ENCODE peak calls at places on chromosomes 6 and 20, in seven cellular contexts. One of them, this sample, is unnamed. For H3K4me1 and H3K36me3, the result is how much of the 10 kb centered on the place peaks cover.

GRCh38 chr6:39836621-39837020 is 44.4 kb downstream of the DAAM2 start:
- DNase-seq in tibial artery: no peak
- DNase-seq in GM23338: no peak
- DNase-seq in adrenal gland: no peak
- DNase-seq in pancreas: no peak
- DNase-seq in left ventricle myocardium inferior: no peak
- DNase-seq in fibroblast of lung: no peak
- DNase-seq in this sample: no peak

GRCh38 chr6:112691289-112691688 is 344.2 kb downstream of the RFPL4B start:
- DNase-seq in GM23338: no peak
- DNase-seq in fibroblast of lung: peak
- DNase-seq in tibial artery: no peak
- DNase-seq in pancreas: no peak
- DNase-seq in adrenal gland: no peak
- DNase-seq in left ventricle myocardium inferior: no peak
- DNase-seq in this sample: no peak

GRCh38 chr6:3751730-3752537 is 421 bp upstream of the PXDC1 start:
- DNase-seq in adrenal gland: peak
- DNase-seq in fibroblast of lung: peak
- DNase-seq in pancreas: peak
- DNase-seq in GM23338: peak
- DNase-seq in left ventricle myocardium inferior: peak
- DNase-seq in tibial artery: peak
- DNase-seq in this sample: peak

GRCh38 chr20:44217342-44218092 is 6.9 kb upstream of the OSER1 start:
- DNase-seq in left ventricle myocardium inferior: peak
- DNase-seq in pancreas: peak
- DNase-seq in adrenal gland: peak
- DNase-seq in tibial artery: no peak
- DNase-seq in GM23338: peak
- DNase-seq in fibroblast of lung: peak
- DNase-seq in this sample: peak

GRCh38 chr6:160505970-160506369 is 157.8 kb downstream of the SLC22A3 start:
- DNase-seq in left ventricle myocardium inferior: no peak
- DNase-seq in pancreas: no peak
- DNase-seq in adrenal gland: no peak
- DNase-seq in tibial artery: no peak
- DNase-seq in GM23338: no peak
- DNase-seq in fibroblast of lung: no peak
- DNase-seq in this sample: peak

GRCh38 chr6:49698538-49699205 is 14.7 kb downstream of the CRISP2 start:
- DNase-seq in tibial artery: no peak
- DNase-seq in fibroblast of lung: no peak
- DNase-seq in GM23338: no peak
- DNase-seq in pancreas: no peak
- DNase-seq in left ventricle myocardium inferior: no peak
- DNase-seq in adrenal gland: no peak
- DNase-seq in this sample: no peak

GRCh38 chr6:34021839-34022190 is 124.1 kb downstream of the GRM4 start:
- DNase-seq in GM23338: no peak
- DNase-seq in left ventricle myocardium inferior: no peak
- DNase-seq in adrenal gland: no peak
- DNase-seq in tibial artery: no peak
- DNase-seq in fibroblast of lung: no peak
- DNase-seq in pancreas: no peak
- DNase-seq in this sample: no peak

GRCh38 chr6:35782424-35782823 is 1.6 kb downstream of the CLPSL1 start:
- DNase-seq in fibroblast of lung: no peak
- DNase-seq in GM23338: no peak
- DNase-seq in tibial artery: no peak
- DNase-seq in left ventricle myocardium inferior: no peak
- DNase-seq in adrenal gland: no peak
- DNase-seq in pancreas: peak
- DNase-seq in this sample: no peak

GRCh38 chr6:169959129-169960002 is 207.9 kb downstream of the ERMARD start:
- DNase-seq in pancreas: no peak
- DNase-seq in GM23338: peak
- DNase-seq in adrenal gland: no peak
- DNase-seq in tibial artery: peak
- DNase-seq in left ventricle myocardium inferior: no peak
- DNase-seq in fibroblast of lung: no peak
- DNase-seq in this sample: no peak

GRCh38 chr20:13307562-13308163 is 86.6 kb downstream of the ISM1 start:
- DNase-seq in tibial artery: no peak
- DNase-seq in fibroblast of lung: no peak
- DNase-seq in GM23338: no peak
- DNase-seq in pancreas: no peak
- DNase-seq in adrenal gland: no peak
- DNase-seq in left ventricle myocardium inferior: no peak
- DNase-seq in this sample: no peak

GRCh38 chr20:8940311-8940710 is 128.6 kb upstream of the PLCB4 start:
- DNase-seq in pancreas: no peak
- DNase-seq in GM23338: no peak
- DNase-seq in tibial artery: no peak
- DNase-seq in fibroblast of lung: no peak
- DNase-seq in adrenal gland: no peak
- DNase-seq in left ventricle myocardium inferior: no peak
- DNase-seq in this sample: no peak

GRCh38 chr6:133983099-133983939 is 30.3 kb downstream of the TBPL1 start:
- DNase-seq in left ventricle myocardium inferior: no peak
- DNase-seq in GM23338: no peak
- DNase-seq in fibroblast of lung: peak
- DNase-seq in pancreas: no peak
- DNase-seq in adrenal gland: no peak
- DNase-seq in tibial artery: no peak
- DNase-seq in this sample: peak

GRCh38 chr6:113813207-113813606 is 43.9 kb upstream of the MARCKS start:
- DNase-seq in pancreas: no peak
- DNase-seq in left ventricle myocardium inferior: no peak
- DNase-seq in tibial artery: no peak
- DNase-seq in adrenal gland: no peak
- DNase-seq in fibroblast of lung: peak
- DNase-seq in GM23338: no peak
- DNase-seq in this sample: no peak

GRCh38 chr6:54920628-54921027 is 74.1 kb downstream of the FAM83B start:
- DNase-seq in pancreas: no peak
- DNase-seq in GM23338: no peak
- DNase-seq in left ventricle myocardium inferior: no peak
- DNase-seq in fibroblast of lung: peak
- DNase-seq in adrenal gland: no peak
- DNase-seq in tibial artery: no peak
- DNase-seq in this sample: peak

GRCh38 chr6:107822154-107823046 is 1.7 kb downstream of the SCML4 start:
- DNase-seq in tibial artery: no peak
- DNase-seq in adrenal gland: no peak
- DNase-seq in fibroblast of lung: no peak
- DNase-seq in GM23338: no peak
- DNase-seq in left ventricle myocardium inferior: no peak
- DNase-seq in pancreas: no peak
- DNase-seq in this sample: no peak

GRCh38 chr6:159797554-159797953 is 2.5 kb upstream of the PNLDC1 start:
- DNase-seq in tibial artery: no peak
- DNase-seq in fibroblast of lung: no peak
- DNase-seq in adrenal gland: no peak
- DNase-seq in GM23338: no peak
- DNase-seq in left ventricle myocardium inferior: no peak
- DNase-seq in pancreas: no peak
- DNase-seq in this sample: no peak

GRCh38 chr20:40279390-40279789 is 409.6 kb downstream of the MAFB start:
- DNase-seq in fibroblast of lung: peak
- DNase-seq in left ventricle myocardium inferior: no peak
- DNase-seq in pancreas: no peak
- DNase-seq in tibial artery: peak
- DNase-seq in GM23338: no peak
- DNase-seq in adrenal gland: peak
- DNase-seq in this sample: peak

GRCh38 chr6:14635195-14635594 is 517.6 kb downstream of the CD83 start:
- DNase-seq in pancreas: no peak
- DNase-seq in GM23338: no peak
- DNase-seq in adrenal gland: no peak
- DNase-seq in fibroblast of lung: no peak
- DNase-seq in tibial artery: no peak
- DNase-seq in left ventricle myocardium inferior: no peak
- DNase-seq in this sample: no peak

GRCh38 chr6:128882991-128883571 is at the start of gene LAMA2:
- DNase-seq in adrenal gland: peak
- DNase-seq in GM23338: peak
- DNase-seq in left ventricle myocardium inferior: peak
- DNase-seq in tibial artery: peak
- DNase-seq in fibroblast of lung: peak
- DNase-seq in pancreas: peak
- DNase-seq in this sample: peak

GRCh38 chr6:74091133-74091793 is 395.3 kb downstream of the CD109 start:
- DNase-seq in tibial artery: no peak
- DNase-seq in pancreas: no peak
- DNase-seq in GM23338: peak
- DNase-seq in left ventricle myocardium inferior: no peak
- DNase-seq in adrenal gland: no peak
- DNase-seq in fibroblast of lung: peak
- DNase-seq in this sample: peak

GRCh38 chr6:13272131-13273046 is 55.9 kb downstream of the TBC1D7 start:
- DNase-seq in left ventricle myocardium inferior: peak
- DNase-seq in GM23338: no peak
- DNase-seq in tibial artery: peak
- DNase-seq in adrenal gland: peak
- DNase-seq in fibroblast of lung: no peak
- DNase-seq in pancreas: no peak
- DNase-seq in this sample: no peak

DNA sequence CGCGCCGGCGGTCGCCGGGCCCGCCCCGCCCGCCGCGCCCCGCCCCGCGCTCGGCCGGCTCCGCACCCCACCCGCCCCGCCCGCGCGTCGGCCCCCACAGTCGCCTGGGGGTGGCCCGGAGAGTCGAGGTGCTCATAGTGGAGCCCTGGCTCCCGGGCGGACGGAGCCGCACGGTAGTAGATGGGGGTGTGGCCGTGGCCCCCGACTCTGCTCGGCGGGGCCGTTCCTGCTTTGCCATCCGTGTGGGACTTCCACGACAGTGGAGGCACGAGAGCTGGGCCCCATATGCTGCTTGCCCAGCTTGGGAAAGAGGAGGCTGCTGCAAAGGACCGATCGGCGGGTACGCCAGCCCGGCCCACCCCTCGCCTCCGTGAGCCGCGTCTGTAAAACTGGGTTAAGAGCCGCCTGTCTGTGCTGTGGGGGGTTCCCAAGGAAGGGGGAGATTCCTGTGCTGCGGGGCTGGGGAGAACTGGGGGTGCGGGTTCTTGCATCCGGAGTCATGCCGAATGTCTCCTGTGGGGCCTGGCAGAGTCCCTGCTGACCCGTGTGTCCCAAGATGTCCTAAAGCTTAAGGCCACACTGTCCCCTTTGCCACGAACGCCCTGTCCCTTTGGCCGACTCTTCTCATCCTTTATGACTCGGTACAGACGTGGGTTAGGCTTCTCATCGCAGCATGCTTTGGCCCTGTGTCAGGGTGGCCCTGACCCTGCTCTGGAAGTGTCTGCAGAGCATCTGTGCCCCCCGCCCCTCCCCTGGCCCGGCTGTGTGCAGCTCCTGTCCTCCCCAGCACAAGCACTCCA is at the start of gene OPRL1:
- DNase-seq in pancreas: no peak
- DNase-seq in GM23338: peak
- DNase-seq in adrenal gland: no peak
- DNase-seq in fibroblast of lung: no peak
- DNase-seq in tibial artery: no peak
- DNase-seq in left ventricle myocardium inferior: no peak
- DNase-seq in this sample: peak
- H3K4me1 ChIP-seq in pancreas: under half
- H3K4me1 ChIP-seq in GM23338: under half
- H3K4me1 ChIP-seq in adrenal gland: under half
- H3K4me1 ChIP-seq in fibroblast of lung: under half
- H3K4me1 ChIP-seq in tibial artery: half or more
- H3K4me1 ChIP-seq in left ventricle myocardium inferior: half or more
- H3K4me1 ChIP-seq in this sample: under half

GRCh38 chr6:157107915-157108651 is 215.2 kb downstream of the TMEM242 start:
- DNase-seq in pancreas: no peak
- DNase-seq in left ventricle myocardium inferior: no peak
- DNase-seq in adrenal gland: no peak
- DNase-seq in tibial artery: no peak
- DNase-seq in fibroblast of lung: peak
- DNase-seq in GM23338: no peak
- DNase-seq in this sample: peak

GRCh38 chr6:157106487-157106886 is 216.8 kb downstream of the TMEM242 start:
- DNase-seq in adrenal gland: no peak
- DNase-seq in fibroblast of lung: peak
- DNase-seq in pancreas: no peak
- DNase-seq in left ventricle myocardium inferior: no peak
- DNase-seq in tibial artery: no peak
- DNase-seq in GM23338: no peak
- DNase-seq in this sample: no peak

GRCh38 chr6:157108923-157109322 is 214.4 kb downstream of the TMEM242 start:
- DNase-seq in pancreas: no peak
- DNase-seq in adrenal gland: no peak
- DNase-seq in fibroblast of lung: no peak
- DNase-seq in tibial artery: no peak
- DNase-seq in left ventricle myocardium inferior: no peak
- DNase-seq in GM23338: no peak
- DNase-seq in this sample: no peak

GRCh38 chr6:157104803-157105202 is 218.5 kb downstream of the TMEM242 start:
- DNase-seq in GM23338: no peak
- DNase-seq in tibial artery: no peak
- DNase-seq in pancreas: no peak
- DNase-seq in adrenal gland: no peak
- DNase-seq in fibroblast of lung: no peak
- DNase-seq in left ventricle myocardium inferior: no peak
- DNase-seq in this sample: no peak

GRCh38 chr6:157107571-157107914 is 215.8 kb downstream of the TMEM242 start:
- DNase-seq in adrenal gland: no peak
- DNase-seq in left ventricle myocardium inferior: no peak
- DNase-seq in GM23338: no peak
- DNase-seq in pancreas: no peak
- DNase-seq in fibroblast of lung: no peak
- DNase-seq in tibial artery: no peak
- DNase-seq in this sample: no peak
- H3K27ac ChIP-seq in adrenal gland: peak
- H3K27ac ChIP-seq in left ventricle myocardium inferior: no peak
- H3K27ac ChIP-seq in GM23338: no peak
- H3K27ac ChIP-seq in pancreas: no peak
- H3K27ac ChIP-seq in fibroblast of lung: peak
- H3K27ac ChIP-seq in tibial artery: no peak
- H3K27ac ChIP-seq in this sample: no peak

GRCh38 chr6:84193140-84193708 is 34.2 kb downstream of the CEP162 start:
- DNase-seq in pancreas: no peak
- DNase-seq in left ventricle myocardium inferior: no peak
- DNase-seq in tibial artery: no peak
- DNase-seq in adrenal gland: no peak
- DNase-seq in GM23338: no peak
- DNase-seq in fibroblast of lung: peak
- DNase-seq in this sample: peak

GRCh38 chr6:84197708-84198107 is 29.7 kb downstream of the CEP162 start:
- DNase-seq in pancreas: no peak
- DNase-seq in tibial artery: no peak
- DNase-seq in left ventricle myocardium inferior: no peak
- DNase-seq in fibroblast of lung: no peak
- DNase-seq in GM23338: no peak
- DNase-seq in adrenal gland: no peak
- DNase-seq in this sample: no peak

GRCh38 chr6:84191802-84192201 is 35.6 kb downstream of the CEP162 start:
- DNase-seq in GM23338: no peak
- DNase-seq in adrenal gland: no peak
- DNase-seq in left ventricle myocardium inferior: no peak
- DNase-seq in fibroblast of lung: no peak
- DNase-seq in tibial artery: no peak
- DNase-seq in pancreas: no peak
- DNase-seq in this sample: no peak
- H3K36me3 ChIP-seq in GM23338: under half
- H3K36me3 ChIP-seq in adrenal gland: under half
- H3K36me3 ChIP-seq in left ventricle myocardium inferior: half or more
- H3K36me3 ChIP-seq in fibroblast of lung: under half
- H3K36me3 ChIP-seq in tibial artery: under half
- H3K36me3 ChIP-seq in pancreas: under half
- H3K36me3 ChIP-seq in this sample: under half

GRCh38 chr6:11229267-11230043 is 3.0 kb downstream of the NEDD9 start:
- DNase-seq in fibroblast of lung: no peak
- DNase-seq in tibial artery: no peak
- DNase-seq in pancreas: no peak
- DNase-seq in adrenal gland: no peak
- DNase-seq in GM23338: peak
- DNase-seq in left ventricle myocardium inferior: no peak
- DNase-seq in this sample: peak
- H3K4me1 ChIP-seq in fibroblast of lung: under half
- H3K4me1 ChIP-seq in tibial artery: under half
- H3K4me1 ChIP-seq in pancreas: under half
- H3K4me1 ChIP-seq in adrenal gland: under half
- H3K4me1 ChIP-seq in GM23338: half or more
- H3K4me1 ChIP-seq in left ventricle myocardium inferior: under half
- H3K4me1 ChIP-seq in this sample: under half